ENCODE peak calls at places on chromosomes 3 and 15, in nine cellular contexts. N is dermis microvascular lymphatic vessel endothelial cell, X is T-helper 2 cell, W is NAMALWA, B is HL-60, Q is stomach, L is naive B cell, A is NCI-H82, G is G401. F is an unnamed sample.
A peak's percentile ranks its signal among the peaks of the same experiment; 100 is the strongest.

GRCh38 chr15:39511000-39511914 is 69.6 kb upstream of the THBS1 start:
- DNase-seq in N (peak; percentile 87), X (no peak), W (no peak), B (no peak), Q (no peak), L (no peak), A (no peak), G (no peak), F (peak; percentile 72)

GRCh38 chr15:51267047-51267713 is 71.2 kb downstream of the CYP19A1 start:
- DNase-seq in N (no peak), X (no peak), W (no peak), B (no peak), Q (no peak), L (no peak), A (no peak), G (peak; percentile 11), F (no peak)

GRCh38 chr3:126106336-126107202 is 22.6 kb upstream of the SLC41A3 start:
- DNase-seq in N (no peak), X (no peak), W (no peak), B (no peak), Q (no peak), L (no peak), A (no peak), G (no peak), F (no peak)

GRCh38 chr3:43405888-43406636 is 119.7 kb downstream of the SNRK start:
- DNase-seq in N (peak; percentile 81), X (no peak), W (no peak), B (no peak), Q (no peak), L (no peak), A (no peak), G (peak; percentile 50), F (no peak)

GRCh38 chr3:123936400-123936799 is 24.6 kb downstream of the CCDC14 start:
- DNase-seq in N (no peak), X (no peak), W (no peak), B (no peak), Q (no peak), L (no peak), A (no peak), G (no peak), F (no peak)

GRCh38 chr3:123295901-123296250 is 94.1 kb downstream of the SEC22A start:
- DNase-seq in N (no peak), X (no peak), W (no peak), B (no peak), Q (no peak), L (no peak), A (no peak), G (no peak), F (no peak)

GRCh38 chr15:39016706-39017105 is 452.1 kb upstream of the RASGRP1 start:
- DNase-seq in N (no peak), X (no peak), W (no peak), B (no peak), Q (no peak), L (no peak), A (no peak), G (no peak), F (no peak)

GRCh38 chr3:159779883-159780282 is 208.8 kb upstream of the IL12A start:
- DNase-seq in N (no peak), X (no peak), W (no peak), B (no peak), Q (no peak), L (no peak), A (no peak), G (no peak), F (no peak)

GRCh38 chr3:37493485-37494080 is 319.2 kb upstream of the LRRFIP2 start:
- DNase-seq in N (no peak), X (no peak), W (no peak), B (no peak), Q (no peak), L (no peak), A (no peak), G (no peak), F (no peak)

GRCh38 chr3:69444980-69445379 is 59.1 kb upstream of the FRMD4B start:
- DNase-seq in N (no peak), X (no peak), W (no peak), B (no peak), Q (no peak), L (no peak), A (no peak), G (peak; percentile 9), F (no peak)